ENCODE peak calls at places on chromosomes 12 and 14, in five cellular contexts. One of them, this sample, is unnamed.
A peak's percentile ranks its signal among the peaks of the same experiment; 100 is the strongest.

GRCh38 chr14:70254476-70254961 is 65.8 kb upstream of the SLC8A3 start:
- DNase-seq in HCT116: no peak
- DNase-seq in HepG2: peak; percentile 43
- DNase-seq in K562: peak; percentile 25
- DNase-seq in H1: peak; percentile 72
- DNase-seq in this sample: no peak

GRCh38 chr14:59248170-59248569 is 59.7 kb downstream of the DAAM1 start:
- DNase-seq in HCT116: no peak
- DNase-seq in HepG2: no peak
- DNase-seq in K562: no peak
- DNase-seq in H1: no peak
- DNase-seq in this sample: no peak

GRCh38 chr12:101298426-101298825 is 18.5 kb downstream of the UTP20 start:
- DNase-seq in HCT116: no peak
- DNase-seq in HepG2: no peak
- DNase-seq in K562: no peak
- DNase-seq in H1: no peak
- DNase-seq in this sample: no peak

GRCh38 chr12:6550294-6551062 is 5.4 kb downstream of the IFFO1 start:
- DNase-seq in HCT116: no peak
- DNase-seq in HepG2: no peak
- DNase-seq in K562: no peak
- DNase-seq in H1: no peak
- DNase-seq in this sample: no peak

GRCh38 chr12:12716151-12716844 is 870 bp upstream of the CDKN1B start:
- DNase-seq in HCT116: no peak
- DNase-seq in HepG2: peak; percentile 63
- DNase-seq in K562: no peak
- DNase-seq in H1: no peak
- DNase-seq in this sample: no peak

GRCh38 chr14:58639842-58640484 is 2.2 kb downstream of the DACT1 start:
- DNase-seq in HCT116: peak; percentile 62
- DNase-seq in HepG2: peak; percentile 15
- DNase-seq in K562: peak; percentile 13
- DNase-seq in H1: no peak
- DNase-seq in this sample: peak; percentile 36

GRCh38 chr12:5177731-5178130 is 134.1 kb downstream of the KCNA5 start:
- DNase-seq in HCT116: peak; percentile 48
- DNase-seq in HepG2: no peak
- DNase-seq in K562: no peak
- DNase-seq in H1: no peak
- DNase-seq in this sample: no peak

GRCh38 chr12:6833189-6833890 is 5.1 kb downstream of the P3H3 start:
- DNase-seq in HCT116: no peak
- DNase-seq in HepG2: no peak
- DNase-seq in K562: no peak
- DNase-seq in H1: no peak
- DNase-seq in this sample: no peak

GRCh38 chr12:78580296-78580695 is 284.3 kb upstream of the SYT1 start:
- DNase-seq in HCT116: no peak
- DNase-seq in HepG2: no peak
- DNase-seq in K562: no peak
- DNase-seq in H1: no peak
- DNase-seq in this sample: no peak

GRCh38 chr14:52279405-52279804 is 11.9 kb downstream of the PTGDR start:
- DNase-seq in HCT116: no peak
- DNase-seq in HepG2: no peak
- DNase-seq in K562: no peak
- DNase-seq in H1: no peak
- DNase-seq in this sample: no peak

GRCh38 chr14:73784065-73784987 is 67.3 kb upstream of the PTGR2 start:
- DNase-seq in HCT116: no peak
- DNase-seq in HepG2: no peak
- DNase-seq in K562: no peak
- DNase-seq in H1: no peak
- DNase-seq in this sample: no peak

GRCh38 chr14:93811611-93812010 is 23.3 kb upstream of the PRIMA1 start:
- DNase-seq in HCT116: no peak
- DNase-seq in HepG2: no peak
- DNase-seq in K562: no peak
- DNase-seq in H1: no peak
- DNase-seq in this sample: no peak

GRCh38 chr12:87758271-87758670 is 270.9 kb downstream of the C12orf50 start:
- DNase-seq in HCT116: no peak
- DNase-seq in HepG2: no peak
- DNase-seq in K562: no peak
- DNase-seq in H1: no peak
- DNase-seq in this sample: no peak

GRCh38 chr14:98612434-98613200 is 659.4 kb downstream of the BCL11B start:
- DNase-seq in HCT116: no peak
- DNase-seq in HepG2: no peak
- DNase-seq in K562: no peak
- DNase-seq in H1: no peak
- DNase-seq in this sample: no peak

GRCh38 chr12:6218526-6218925 is 18.3 kb downstream of the CD9 start:
- DNase-seq in HCT116: no peak
- DNase-seq in HepG2: no peak
- DNase-seq in K562: no peak
- DNase-seq in H1: no peak
- DNase-seq in this sample: no peak

GRCh38 chr12:84056-84455 is 17.5 kb downstream of the IQSEC3 start:
- DNase-seq in HCT116: no peak
- DNase-seq in HepG2: no peak
- DNase-seq in K562: no peak
- DNase-seq in H1: no peak
- DNase-seq in this sample: no peak

GRCh38 chr12:69633061-69633460 is 22.4 kb upstream of the LRRC10 start:
- DNase-seq in HCT116: no peak
- DNase-seq in HepG2: no peak
- DNase-seq in K562: peak; percentile 22
- DNase-seq in H1: no peak
- DNase-seq in this sample: no peak

GRCh38 chr14:104876251-104876699 is 11.2 kb downstream of the CEP170B start:
- DNase-seq in HCT116: peak; percentile 44
- DNase-seq in HepG2: no peak
- DNase-seq in K562: peak; percentile 91
- DNase-seq in H1: peak; percentile 92
- DNase-seq in this sample: no peak

GRCh38 chr12:127411141-127411915 is 855.6 kb upstream of the TMEM132C start:
- DNase-seq in HCT116: no peak
- DNase-seq in HepG2: no peak
- DNase-seq in K562: no peak
- DNase-seq in H1: no peak
- DNase-seq in this sample: no peak

GRCh38 chr12:19892186-19892585 is 452.9 kb downstream of the AEBP2 start:
- DNase-seq in HCT116: no peak
- DNase-seq in HepG2: no peak
- DNase-seq in K562: no peak
- DNase-seq in H1: no peak
- DNase-seq in this sample: no peak

GRCh38 chr14:75896341-75896740 is 85.5 kb downstream of the TGFB3 start:
- DNase-seq in HCT116: no peak
- DNase-seq in HepG2: no peak
- DNase-seq in K562: no peak
- DNase-seq in H1: no peak
- DNase-seq in this sample: no peak

GRCh38 chr12:113413488-113413939 is 8.7 kb upstream of the SDSL start:
- DNase-seq in HCT116: no peak
- DNase-seq in HepG2: peak; percentile 56
- DNase-seq in K562: peak; percentile 44
- DNase-seq in H1: no peak
- DNase-seq in this sample: no peak

GRCh38 chr14:83473846-83474245 is 1940.2 kb upstream of the SEL1L start:
- DNase-seq in HCT116: no peak
- DNase-seq in HepG2: no peak
- DNase-seq in K562: no peak
- DNase-seq in H1: no peak
- DNase-seq in this sample: no peak

GRCh38 chr14:83478741-83479140 is 1945.1 kb upstream of the SEL1L start:
- DNase-seq in HCT116: no peak
- DNase-seq in HepG2: no peak
- DNase-seq in K562: no peak
- DNase-seq in H1: no peak
- DNase-seq in this sample: no peak

GRCh38 chr14:83470959-83471358 is 1937.3 kb upstream of the SEL1L start:
- DNase-seq in HCT116: no peak
- DNase-seq in HepG2: no peak
- DNase-seq in K562: no peak
- DNase-seq in H1: no peak
- DNase-seq in this sample: no peak

GRCh38 chr14:83470466-83470865 is 1936.8 kb upstream of the SEL1L start:
- DNase-seq in HCT116: no peak
- DNase-seq in HepG2: no peak
- DNase-seq in K562: no peak
- DNase-seq in H1: no peak
- DNase-seq in this sample: no peak

DNA sequence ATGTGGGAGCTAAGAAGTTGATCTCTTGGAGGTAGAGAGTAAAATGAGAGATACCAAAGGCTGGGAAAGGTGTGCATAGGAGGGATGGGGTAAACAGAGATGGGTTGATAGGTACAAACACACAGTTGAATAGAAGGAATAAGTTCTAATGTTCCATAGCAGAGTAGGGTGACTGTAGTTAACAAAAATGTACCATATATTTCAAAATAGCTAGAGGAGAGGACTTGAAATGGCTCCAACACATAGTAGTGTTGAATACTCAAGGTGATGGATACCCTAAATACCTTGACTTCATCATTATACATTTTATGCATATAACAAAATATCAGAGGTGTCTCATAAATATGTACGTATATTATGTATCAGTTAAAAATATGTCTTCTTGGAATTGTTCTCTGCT is 1939.8 kb upstream of the SEL1L start:
- DNase-seq in HCT116: no peak
- DNase-seq in HepG2: no peak
- DNase-seq in K562: no peak
- DNase-seq in H1: no peak
- DNase-seq in this sample: no peak
- H2AFZ ChIP-seq in HCT116: no peak overlapping the region
- H2AFZ ChIP-seq in HepG2: no peak overlapping the region
- H2AFZ ChIP-seq in K562: no peak overlapping the region
- H2AFZ ChIP-seq in H1: no peak overlapping the region
- H2AFZ ChIP-seq in this sample: no peak overlapping the region

GRCh38 chr12:66693901-66694513 is 15.1 kb upstream of the GRIP1 start:
- DNase-seq in HCT116: peak; percentile 52
- DNase-seq in HepG2: peak; percentile 35
- DNase-seq in K562: peak; percentile 36
- DNase-seq in H1: no peak
- DNase-seq in this sample: peak; percentile 23

GRCh38 chr12:66694666-66695065 is 15.8 kb upstream of the GRIP1 start:
- DNase-seq in HCT116: no peak
- DNase-seq in HepG2: no peak
- DNase-seq in K562: no peak
- DNase-seq in H1: no peak
- DNase-seq in this sample: no peak

GRCh38 chr12:66697404-66697803 is 18.5 kb upstream of the GRIP1 start:
- DNase-seq in HCT116: no peak
- DNase-seq in HepG2: no peak
- DNase-seq in K562: no peak
- DNase-seq in H1: no peak
- DNase-seq in this sample: no peak

GRCh38 chr12:66692986-66693385 is 14.1 kb upstream of the GRIP1 start:
- DNase-seq in HCT116: no peak
- DNase-seq in HepG2: no peak
- DNase-seq in K562: no peak
- DNase-seq in H1: no peak
- DNase-seq in this sample: no peak

GRCh38 chr12:66695130-66695529 is 16.3 kb upstream of the GRIP1 start:
- DNase-seq in HCT116: no peak
- DNase-seq in HepG2: no peak
- DNase-seq in K562: no peak
- DNase-seq in H1: no peak
- DNase-seq in this sample: no peak
- TF ChIP-seq SP1 in HCT116: no peak
- TF ChIP-seq SP1 in HepG2: no peak
- TF ChIP-seq SP1 in K562: no peak
- TF ChIP-seq SP1 in H1: no peak
- TF ChIP-seq SP1 in this sample: no peak

DNA sequence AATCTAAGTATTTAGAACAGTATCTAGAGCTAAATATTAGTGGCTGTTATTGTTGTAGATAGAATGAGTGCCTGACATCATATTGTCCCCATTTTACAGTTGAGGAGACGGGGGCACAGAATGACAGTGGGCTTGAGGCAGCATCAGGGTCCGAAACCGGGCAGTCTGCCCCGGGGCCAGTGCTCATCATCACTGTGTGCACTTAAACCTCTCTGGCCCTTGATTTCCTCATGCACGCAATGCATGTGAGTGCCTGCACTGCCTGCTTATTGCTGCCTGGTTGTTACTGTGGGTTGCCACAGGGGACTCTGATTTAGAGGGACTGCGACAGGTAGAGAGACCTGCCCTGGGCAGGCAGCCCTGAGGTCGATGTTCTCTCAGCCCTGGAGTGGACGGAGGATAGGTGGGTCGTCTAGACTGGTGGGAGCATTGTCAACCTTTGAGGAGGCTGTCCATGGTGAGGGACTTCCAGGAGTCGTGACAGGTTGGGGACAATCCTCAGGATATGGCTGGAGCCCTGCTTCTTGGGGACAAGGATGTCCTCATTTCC is 9.8 kb downstream of the ACVRL1 start:
- DNase-seq in HCT116: no peak
- DNase-seq in HepG2: no peak
- DNase-seq in K562: no peak
- DNase-seq in H1: no peak
- DNase-seq in this sample: no peak
- H3K9ac ChIP-seq in HCT116: no peak overlapping the region
- H3K9ac ChIP-seq in HepG2: no peak overlapping the region
- H3K9ac ChIP-seq in K562: no peak overlapping the region
- H3K9ac ChIP-seq in H1: no peak overlapping the region
- H3K9ac ChIP-seq in this sample: no peak overlapping the region

GRCh38 chr14:68684466-68685418 is 108.1 kb downstream of the ZFP36L1 start:
- DNase-seq in HCT116: no peak
- DNase-seq in HepG2: no peak
- DNase-seq in K562: no peak
- DNase-seq in H1: no peak
- DNase-seq in this sample: no peak

GRCh38 chr14:68685419-68686211 is 107.3 kb downstream of the ZFP36L1 start:
- DNase-seq in HCT116: peak; percentile 86
- DNase-seq in HepG2: peak; percentile 60
- DNase-seq in K562: no peak
- DNase-seq in H1: no peak
- DNase-seq in this sample: peak; percentile 89

GRCh38 chr14:68687746-68688145 is 105.1 kb downstream of the ZFP36L1 start:
- DNase-seq in HCT116: peak; percentile 70
- DNase-seq in HepG2: no peak
- DNase-seq in K562: no peak
- DNase-seq in H1: no peak
- DNase-seq in this sample: no peak

GRCh38 chr14:68686724-68687123 is 106.1 kb downstream of the ZFP36L1 start:
- DNase-seq in HCT116: no peak
- DNase-seq in HepG2: no peak
- DNase-seq in K562: no peak
- DNase-seq in H1: no peak
- DNase-seq in this sample: no peak

DNA sequence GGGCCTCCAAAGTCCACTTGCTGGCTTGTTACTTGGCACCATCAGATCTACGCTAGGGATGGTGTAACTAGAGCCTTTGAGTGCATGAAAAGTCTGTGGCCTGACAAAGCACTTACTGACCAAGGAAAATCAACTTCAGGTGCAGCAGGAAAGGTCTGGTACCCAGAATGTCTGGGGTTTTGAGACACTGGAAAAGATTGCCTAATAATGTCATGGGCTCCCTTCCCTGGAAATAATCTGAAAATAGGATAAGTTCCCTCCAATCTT is 106.7 kb downstream of the ZFP36L1 start:
- DNase-seq in HCT116: no peak
- DNase-seq in HepG2: no peak
- DNase-seq in K562: no peak
- DNase-seq in H1: no peak
- DNase-seq in this sample: no peak
- H2AFZ ChIP-seq in HCT116: no peak overlapping the region
- H2AFZ ChIP-seq in HepG2: no peak overlapping the region
- H2AFZ ChIP-seq in K562: no peak overlapping the region
- H2AFZ ChIP-seq in H1: no peak overlapping the region
- H2AFZ ChIP-seq in this sample: no peak overlapping the region

This sample was measured in GM12878.